ENCODE peak calls at places on chromosomes 11 and 22, in ten cellular contexts. One of them, this sample, is unnamed.

GRCh38 chr22:45127866-45128265 is 35.9 kb upstream of the NUP50 start:
- DNase-seq in cardiac muscle cell: no peak
- DNase-seq in non-pigmented ciliary epithelial cell: no peak
- DNase-seq in colonic mucosa: no peak
- DNase-seq in EH: peak
- DNase-seq in nucleus accumbens: no peak
- DNase-seq in stimulated activated naive CD8-positive, alpha-beta T cell treated with anti-CD3 and anti-CD28 coated beads, Interleukin-15, Interleukin-2, amounts not matched to agents 100 U/mL and 50 U/mL, for 24 hours: no peak
- DNase-seq in occipital lobe: no peak
- DNase-seq in GM20000: no peak
- DNase-seq in kidney tubule cell: peak
- DNase-seq in this sample: no peak

GRCh38 chr22:17744430-17744829 is 29.8 kb downstream of the BID start:
- DNase-seq in nucleus accumbens: no peak
- DNase-seq in cardiac muscle cell: no peak
- DNase-seq in kidney tubule cell: no peak
- DNase-seq in non-pigmented ciliary epithelial cell: no peak
- DNase-seq in stimulated activated naive CD8-positive, alpha-beta T cell treated with anti-CD3 and anti-CD28 coated beads, Interleukin-15, Interleukin-2, amounts not matched to agents 100 U/mL and 50 U/mL, for 24 hours: no peak
- DNase-seq in colonic mucosa: no peak
- DNase-seq in EH: no peak
- DNase-seq in GM20000: no peak
- DNase-seq in occipital lobe: no peak
- DNase-seq in this sample: no peak

GRCh38 chr11:116580828-116581227 is 192.0 kb downstream of the BUD13 start:
- DNase-seq in GM20000: no peak
- DNase-seq in EH: no peak
- DNase-seq in cardiac muscle cell: no peak
- DNase-seq in stimulated activated naive CD8-positive, alpha-beta T cell treated with anti-CD3 and anti-CD28 coated beads, Interleukin-15, Interleukin-2, amounts not matched to agents 100 U/mL and 50 U/mL, for 24 hours: no peak
- DNase-seq in kidney tubule cell: no peak
- DNase-seq in occipital lobe: no peak
- DNase-seq in nucleus accumbens: peak
- DNase-seq in colonic mucosa: no peak
- DNase-seq in non-pigmented ciliary epithelial cell: no peak
- DNase-seq in this sample: no peak

GRCh38 chr11:134913391-134913790 is 501.3 kb upstream of the B3GAT1 start:
- DNase-seq in colonic mucosa: no peak
- DNase-seq in non-pigmented ciliary epithelial cell: no peak
- DNase-seq in GM20000: no peak
- DNase-seq in nucleus accumbens: no peak
- DNase-seq in stimulated activated naive CD8-positive, alpha-beta T cell treated with anti-CD3 and anti-CD28 coated beads, Interleukin-15, Interleukin-2, amounts not matched to agents 100 U/mL and 50 U/mL, for 24 hours: no peak
- DNase-seq in cardiac muscle cell: no peak
- DNase-seq in EH: no peak
- DNase-seq in occipital lobe: no peak
- DNase-seq in kidney tubule cell: no peak
- DNase-seq in this sample: no peak

GRCh38 chr11:104967493-104968364 is 645 bp downstream of the CASP4 start:
- DNase-seq in occipital lobe: no peak
- DNase-seq in EH: peak
- DNase-seq in kidney tubule cell: peak
- DNase-seq in cardiac muscle cell: peak
- DNase-seq in stimulated activated naive CD8-positive, alpha-beta T cell treated with anti-CD3 and anti-CD28 coated beads, Interleukin-15, Interleukin-2, amounts not matched to agents 100 U/mL and 50 U/mL, for 24 hours: no peak
- DNase-seq in nucleus accumbens: no peak
- DNase-seq in GM20000: no peak
- DNase-seq in non-pigmented ciliary epithelial cell: no peak
- DNase-seq in colonic mucosa: no peak
- DNase-seq in this sample: no peak

GRCh38 chr11:86947541-86947940 is 7.7 kb downstream of the FZD4 start:
- DNase-seq in colonic mucosa: no peak
- DNase-seq in occipital lobe: no peak
- DNase-seq in GM20000: no peak
- DNase-seq in stimulated activated naive CD8-positive, alpha-beta T cell treated with anti-CD3 and anti-CD28 coated beads, Interleukin-15, Interleukin-2, amounts not matched to agents 100 U/mL and 50 U/mL, for 24 hours: no peak
- DNase-seq in non-pigmented ciliary epithelial cell: no peak
- DNase-seq in cardiac muscle cell: no peak
- DNase-seq in kidney tubule cell: peak
- DNase-seq in nucleus accumbens: no peak
- DNase-seq in EH: peak
- DNase-seq in this sample: no peak

GRCh38 chr22:42847110-42847509 is 10.0 kb downstream of the ARFGAP3 start:
- DNase-seq in kidney tubule cell: no peak
- DNase-seq in occipital lobe: no peak
- DNase-seq in non-pigmented ciliary epithelial cell: no peak
- DNase-seq in nucleus accumbens: no peak
- DNase-seq in stimulated activated naive CD8-positive, alpha-beta T cell treated with anti-CD3 and anti-CD28 coated beads, Interleukin-15, Interleukin-2, amounts not matched to agents 100 U/mL and 50 U/mL, for 24 hours: no peak
- DNase-seq in GM20000: no peak
- DNase-seq in colonic mucosa: no peak
- DNase-seq in cardiac muscle cell: no peak
- DNase-seq in EH: no peak
- DNase-seq in this sample: no peak

GRCh38 chr22:32044913-32045312 is 1.9 kb downstream of the SLC5A1 start:
- DNase-seq in non-pigmented ciliary epithelial cell: no peak
- DNase-seq in stimulated activated naive CD8-positive, alpha-beta T cell treated with anti-CD3 and anti-CD28 coated beads, Interleukin-15, Interleukin-2, amounts not matched to agents 100 U/mL and 50 U/mL, for 24 hours: no peak
- DNase-seq in GM20000: no peak
- DNase-seq in cardiac muscle cell: no peak
- DNase-seq in EH: no peak
- DNase-seq in occipital lobe: no peak
- DNase-seq in kidney tubule cell: no peak
- DNase-seq in colonic mucosa: peak
- DNase-seq in nucleus accumbens: no peak
- DNase-seq in this sample: no peak

GRCh38 chr11:68889948-68890446 is 13.6 kb downstream of the MRPL21 start:
- DNase-seq in EH: peak
- DNase-seq in GM20000: no peak
- DNase-seq in colonic mucosa: peak
- DNase-seq in occipital lobe: no peak
- DNase-seq in stimulated activated naive CD8-positive, alpha-beta T cell treated with anti-CD3 and anti-CD28 coated beads, Interleukin-15, Interleukin-2, amounts not matched to agents 100 U/mL and 50 U/mL, for 24 hours: peak
- DNase-seq in cardiac muscle cell: peak
- DNase-seq in kidney tubule cell: no peak
- DNase-seq in nucleus accumbens: no peak
- DNase-seq in non-pigmented ciliary epithelial cell: peak
- DNase-seq in this sample: no peak

GRCh38 chr11:34600339-34601084 is 20.4 kb upstream of the EHF start:
- DNase-seq in colonic mucosa: peak
- DNase-seq in kidney tubule cell: peak
- DNase-seq in GM20000: no peak
- DNase-seq in EH: peak
- DNase-seq in nucleus accumbens: no peak
- DNase-seq in stimulated activated naive CD8-positive, alpha-beta T cell treated with anti-CD3 and anti-CD28 coated beads, Interleukin-15, Interleukin-2, amounts not matched to agents 100 U/mL and 50 U/mL, for 24 hours: no peak
- DNase-seq in non-pigmented ciliary epithelial cell: no peak
- DNase-seq in cardiac muscle cell: no peak
- DNase-seq in occipital lobe: no peak
- DNase-seq in this sample: no peak

GRCh38 chr11:115284766-115285165 is 219.4 kb downstream of the CADM1 start:
- DNase-seq in stimulated activated naive CD8-positive, alpha-beta T cell treated with anti-CD3 and anti-CD28 coated beads, Interleukin-15, Interleukin-2, amounts not matched to agents 100 U/mL and 50 U/mL, for 24 hours: no peak
- DNase-seq in GM20000: no peak
- DNase-seq in colonic mucosa: no peak
- DNase-seq in EH: no peak
- DNase-seq in cardiac muscle cell: no peak
- DNase-seq in kidney tubule cell: peak
- DNase-seq in nucleus accumbens: no peak
- DNase-seq in occipital lobe: no peak
- DNase-seq in non-pigmented ciliary epithelial cell: no peak
- DNase-seq in this sample: no peak

This sample was measured in amygdala.